ENCODE peak calls at places on chromosomes 7 and 10, in nine cellular contexts. One of them, this sample, is unnamed.

GRCh38 chr7:70193514-70193913 is 595.2 kb downstream of the AUTS2 start:
- DNase-seq in foreskin fibroblast: no peak
- DNase-seq in skeletal muscle cell: no peak
- DNase-seq in T-helper 17 cell: no peak
- DNase-seq in retina: peak
- DNase-seq in cardiac fibroblast: no peak
- DNase-seq in stimulated activated CD8-positive, alpha-beta memory T cell treated with anti-CD3 and anti-CD28 coated beads, Interleukin-12 subunit alpha, Interleukin-12 subunit beta, amount 100 ng/mL, for 1 hour: no peak
- DNase-seq in activated CD4-positive, alpha-beta T cell treated with anti-CD3 and anti-CD28 coated beads, Interleukin-2, amount 50 U/mL, for 1 hour: no peak
- DNase-seq in left colon: no peak
- DNase-seq in this sample: no peak

GRCh38 chr7:42980084-42980483 is 47.9 kb downstream of the MRPL32 start:
- DNase-seq in foreskin fibroblast: no peak
- DNase-seq in skeletal muscle cell: no peak
- DNase-seq in T-helper 17 cell: no peak
- DNase-seq in retina: no peak
- DNase-seq in cardiac fibroblast: no peak
- DNase-seq in stimulated activated CD8-positive, alpha-beta memory T cell treated with anti-CD3 and anti-CD28 coated beads, Interleukin-12 subunit alpha, Interleukin-12 subunit beta, amount 100 ng/mL, for 1 hour: no peak
- DNase-seq in activated CD4-positive, alpha-beta T cell treated with anti-CD3 and anti-CD28 coated beads, Interleukin-2, amount 50 U/mL, for 1 hour: no peak
- DNase-seq in left colon: no peak
- DNase-seq in this sample: no peak

GRCh38 chr7:7251742-7252141 is 69.4 kb downstream of the C1GALT1 start:
- DNase-seq in foreskin fibroblast: no peak
- DNase-seq in skeletal muscle cell: no peak
- DNase-seq in T-helper 17 cell: no peak
- DNase-seq in retina: no peak
- DNase-seq in cardiac fibroblast: no peak
- DNase-seq in stimulated activated CD8-positive, alpha-beta memory T cell treated with anti-CD3 and anti-CD28 coated beads, Interleukin-12 subunit alpha, Interleukin-12 subunit beta, amount 100 ng/mL, for 1 hour: no peak
- DNase-seq in activated CD4-positive, alpha-beta T cell treated with anti-CD3 and anti-CD28 coated beads, Interleukin-2, amount 50 U/mL, for 1 hour: no peak
- DNase-seq in left colon: no peak
- DNase-seq in this sample: no peak

GRCh38 chr7:137943132-137943551 is 58.7 kb downstream of the CREB3L2 start:
- DNase-seq in foreskin fibroblast: peak
- DNase-seq in skeletal muscle cell: peak
- DNase-seq in T-helper 17 cell: no peak
- DNase-seq in retina: no peak
- DNase-seq in cardiac fibroblast: peak
- DNase-seq in stimulated activated CD8-positive, alpha-beta memory T cell treated with anti-CD3 and anti-CD28 coated beads, Interleukin-12 subunit alpha, Interleukin-12 subunit beta, amount 100 ng/mL, for 1 hour: no peak
- DNase-seq in activated CD4-positive, alpha-beta T cell treated with anti-CD3 and anti-CD28 coated beads, Interleukin-2, amount 50 U/mL, for 1 hour: no peak
- DNase-seq in left colon: no peak
- DNase-seq in this sample: no peak

GRCh38 chr10:113458944-113459343 is 93.9 kb upstream of the HABP2 start:
- DNase-seq in foreskin fibroblast: no peak
- DNase-seq in skeletal muscle cell: no peak
- DNase-seq in T-helper 17 cell: no peak
- DNase-seq in retina: no peak
- DNase-seq in cardiac fibroblast: no peak
- DNase-seq in stimulated activated CD8-positive, alpha-beta memory T cell treated with anti-CD3 and anti-CD28 coated beads, Interleukin-12 subunit alpha, Interleukin-12 subunit beta, amount 100 ng/mL, for 1 hour: no peak
- DNase-seq in activated CD4-positive, alpha-beta T cell treated with anti-CD3 and anti-CD28 coated beads, Interleukin-2, amount 50 U/mL, for 1 hour: no peak
- DNase-seq in left colon: no peak
- DNase-seq in this sample: no peak

GRCh38 chr7:119842786-119843185 is 430.2 kb upstream of the KCND2 start:
- DNase-seq in foreskin fibroblast: no peak
- DNase-seq in skeletal muscle cell: no peak
- DNase-seq in T-helper 17 cell: no peak
- DNase-seq in retina: no peak
- DNase-seq in cardiac fibroblast: no peak
- DNase-seq in stimulated activated CD8-positive, alpha-beta memory T cell treated with anti-CD3 and anti-CD28 coated beads, Interleukin-12 subunit alpha, Interleukin-12 subunit beta, amount 100 ng/mL, for 1 hour: no peak
- DNase-seq in activated CD4-positive, alpha-beta T cell treated with anti-CD3 and anti-CD28 coated beads, Interleukin-2, amount 50 U/mL, for 1 hour: no peak
- DNase-seq in left colon: no peak
- DNase-seq in this sample: no peak

GRCh38 chr7:28958235-28958945 is at the start of gene TRIL:
- DNase-seq in foreskin fibroblast: peak
- DNase-seq in skeletal muscle cell: peak
- DNase-seq in T-helper 17 cell: no peak
- DNase-seq in retina: peak
- DNase-seq in cardiac fibroblast: peak
- DNase-seq in stimulated activated CD8-positive, alpha-beta memory T cell treated with anti-CD3 and anti-CD28 coated beads, Interleukin-12 subunit alpha, Interleukin-12 subunit beta, amount 100 ng/mL, for 1 hour: no peak
- DNase-seq in activated CD4-positive, alpha-beta T cell treated with anti-CD3 and anti-CD28 coated beads, Interleukin-2, amount 50 U/mL, for 1 hour: no peak
- DNase-seq in left colon: peak
- DNase-seq in this sample: no peak

GRCh38 chr10:89710748-89711147 is 9.4 kb downstream of the KIF20B start:
- DNase-seq in foreskin fibroblast: no peak
- DNase-seq in skeletal muscle cell: no peak
- DNase-seq in T-helper 17 cell: no peak
- DNase-seq in retina: no peak
- DNase-seq in cardiac fibroblast: no peak
- DNase-seq in stimulated activated CD8-positive, alpha-beta memory T cell treated with anti-CD3 and anti-CD28 coated beads, Interleukin-12 subunit alpha, Interleukin-12 subunit beta, amount 100 ng/mL, for 1 hour: no peak
- DNase-seq in activated CD4-positive, alpha-beta T cell treated with anti-CD3 and anti-CD28 coated beads, Interleukin-2, amount 50 U/mL, for 1 hour: no peak
- DNase-seq in left colon: no peak
- DNase-seq in this sample: no peak

GRCh38 chr10:118668228-118668952 is 72.9 kb upstream of the PRLHR start:
- DNase-seq in foreskin fibroblast: no peak
- DNase-seq in skeletal muscle cell: no peak
- DNase-seq in T-helper 17 cell: no peak
- DNase-seq in retina: no peak
- DNase-seq in cardiac fibroblast: no peak
- DNase-seq in stimulated activated CD8-positive, alpha-beta memory T cell treated with anti-CD3 and anti-CD28 coated beads, Interleukin-12 subunit alpha, Interleukin-12 subunit beta, amount 100 ng/mL, for 1 hour: no peak
- DNase-seq in activated CD4-positive, alpha-beta T cell treated with anti-CD3 and anti-CD28 coated beads, Interleukin-2, amount 50 U/mL, for 1 hour: no peak
- DNase-seq in left colon: no peak
- DNase-seq in this sample: no peak

GRCh38 chr7:157250605-157251228 is 86.1 kb upstream of the DNAJB6 start:
- DNase-seq in foreskin fibroblast: peak
- DNase-seq in skeletal muscle cell: peak
- DNase-seq in T-helper 17 cell: peak
- DNase-seq in retina: peak
- DNase-seq in cardiac fibroblast: peak
- DNase-seq in stimulated activated CD8-positive, alpha-beta memory T cell treated with anti-CD3 and anti-CD28 coated beads, Interleukin-12 subunit alpha, Interleukin-12 subunit beta, amount 100 ng/mL, for 1 hour: peak
- DNase-seq in activated CD4-positive, alpha-beta T cell treated with anti-CD3 and anti-CD28 coated beads, Interleukin-2, amount 50 U/mL, for 1 hour: peak
- DNase-seq in left colon: peak
- DNase-seq in this sample: no peak

GRCh38 chr10:55786461-55786860 is 574.6 kb downstream of the ZWINT start:
- DNase-seq in foreskin fibroblast: no peak
- DNase-seq in skeletal muscle cell: no peak
- DNase-seq in T-helper 17 cell: no peak
- DNase-seq in retina: no peak
- DNase-seq in cardiac fibroblast: no peak
- DNase-seq in stimulated activated CD8-positive, alpha-beta memory T cell treated with anti-CD3 and anti-CD28 coated beads, Interleukin-12 subunit alpha, Interleukin-12 subunit beta, amount 100 ng/mL, for 1 hour: no peak
- DNase-seq in activated CD4-positive, alpha-beta T cell treated with anti-CD3 and anti-CD28 coated beads, Interleukin-2, amount 50 U/mL, for 1 hour: no peak
- DNase-seq in left colon: no peak
- DNase-seq in this sample: no peak

GRCh38 chr7:74234549-74234948 is 19.6 kb downstream of the RFC2 start:
- DNase-seq in foreskin fibroblast: no peak
- DNase-seq in skeletal muscle cell: no peak
- DNase-seq in T-helper 17 cell: no peak
- DNase-seq in retina: no peak
- DNase-seq in cardiac fibroblast: no peak
- DNase-seq in stimulated activated CD8-positive, alpha-beta memory T cell treated with anti-CD3 and anti-CD28 coated beads, Interleukin-12 subunit alpha, Interleukin-12 subunit beta, amount 100 ng/mL, for 1 hour: no peak
- DNase-seq in activated CD4-positive, alpha-beta T cell treated with anti-CD3 and anti-CD28 coated beads, Interleukin-2, amount 50 U/mL, for 1 hour: no peak
- DNase-seq in left colon: no peak
- DNase-seq in this sample: no peak

This sample was measured in T-helper 1 cell.